ENCODE peak calls at places on chromosomes 1 and 21, in five cellular contexts. One of them, this sample, is unnamed.

GRCh38 chr1:9207086-9207485 is 27.5 kb upstream of the H6PD start:
- ATAC-seq in HepG2: no peak
- ATAC-seq in upper lobe of left lung: no peak
- ATAC-seq in HCT116: no peak
- ATAC-seq in K562: no peak
- ATAC-seq in this sample: no peak

GRCh38 chr1:213759359-213760181 is 228.2 kb upstream of the PROX1 start:
- ATAC-seq in upper lobe of left lung: peak
- ATAC-seq in HCT116: no peak
- ATAC-seq in K562: no peak
- ATAC-seq in HepG2: peak
- ATAC-seq in this sample: no peak

GRCh38 chr1:158002022-158002629 is 8.7 kb downstream of the KIRREL1 start:
- ATAC-seq in HepG2: no peak
- ATAC-seq in upper lobe of left lung: no peak
- ATAC-seq in HCT116: no peak
- ATAC-seq in K562: no peak
- ATAC-seq in this sample: peak

GRCh38 chr1:6622396-6623152 is 2.1 kb upstream of the THAP3 start:
- ATAC-seq in upper lobe of left lung: no peak
- ATAC-seq in HepG2: no peak
- ATAC-seq in K562: no peak
- ATAC-seq in HCT116: no peak
- ATAC-seq in this sample: no peak

GRCh38 chr21:46606427-46606813 is 1.5 kb upstream of the S100B start:
- ATAC-seq in HepG2: peak
- ATAC-seq in upper lobe of left lung: peak
- ATAC-seq in HCT116: no peak
- ATAC-seq in K562: no peak
- ATAC-seq in this sample: no peak

GRCh38 chr1:7339953-7340352 is 431.1 kb upstream of the VAMP3 start:
- ATAC-seq in HepG2: no peak
- ATAC-seq in K562: no peak
- ATAC-seq in HCT116: no peak
- ATAC-seq in upper lobe of left lung: no peak
- ATAC-seq in this sample: no peak

GRCh38 chr1:66540434-66541032 is 6.6 kb downstream of the SGIP1 start:
- ATAC-seq in upper lobe of left lung: no peak
- ATAC-seq in HCT116: no peak
- ATAC-seq in K562: no peak
- ATAC-seq in HepG2: no peak
- ATAC-seq in this sample: no peak

GRCh38 chr1:89974701-89975470 is 20.0 kb upstream of the ZNF326 start:
- ATAC-seq in HCT116: no peak
- ATAC-seq in K562: peak
- ATAC-seq in upper lobe of left lung: peak
- ATAC-seq in HepG2: peak
- ATAC-seq in this sample: no peak

GRCh38 chr1:226974544-226975258 is 34.6 kb downstream of the COQ8A start:
- ATAC-seq in HepG2: peak
- ATAC-seq in K562: peak
- ATAC-seq in HCT116: no peak
- ATAC-seq in upper lobe of left lung: peak
- ATAC-seq in this sample: peak

GRCh38 chr1:15154480-15155036 is 1.0 kb downstream of the TMEM51 start:
- ATAC-seq in HepG2: peak
- ATAC-seq in HCT116: peak
- ATAC-seq in K562: no peak
- ATAC-seq in upper lobe of left lung: no peak
- ATAC-seq in this sample: no peak

GRCh38 chr1:157829210-157829609 is 9.3 kb upstream of the FCRL1 start:
- ATAC-seq in upper lobe of left lung: no peak
- ATAC-seq in K562: no peak
- ATAC-seq in HCT116: no peak
- ATAC-seq in HepG2: no peak
- ATAC-seq in this sample: no peak

GRCh38 chr1:46489169-46489637 is 433 bp upstream of the DMBX1 start:
- ATAC-seq in HCT116: peak
- ATAC-seq in HepG2: peak
- ATAC-seq in K562: peak
- ATAC-seq in upper lobe of left lung: no peak
- ATAC-seq in this sample: no peak

GRCh38 chr1:67571406-67571805 is 113.6 kb upstream of the GADD45A start:
- ATAC-seq in HepG2: no peak
- ATAC-seq in upper lobe of left lung: no peak
- ATAC-seq in K562: no peak
- ATAC-seq in HCT116: no peak
- ATAC-seq in this sample: no peak

GRCh38 chr1:54099211-54099610 is 45.8 kb downstream of the TCEANC2 start:
- ATAC-seq in upper lobe of left lung: no peak
- ATAC-seq in K562: no peak
- ATAC-seq in HepG2: no peak
- ATAC-seq in HCT116: no peak
- ATAC-seq in this sample: no peak

GRCh38 chr1:54095543-54096286 is 42.3 kb downstream of the TCEANC2 start:
- ATAC-seq in HepG2: no peak
- ATAC-seq in upper lobe of left lung: no peak
- ATAC-seq in K562: no peak
- ATAC-seq in HCT116: no peak
- ATAC-seq in this sample: peak

GRCh38 chr1:54096491-54097235 is 43.3 kb downstream of the TCEANC2 start:
- ATAC-seq in HepG2: no peak
- ATAC-seq in upper lobe of left lung: no peak
- ATAC-seq in K562: peak
- ATAC-seq in HCT116: no peak
- ATAC-seq in this sample: no peak

GRCh38 chr1:54088385-54088784 is 35.0 kb downstream of the TCEANC2 start:
- ATAC-seq in HCT116: no peak
- ATAC-seq in K562: no peak
- ATAC-seq in HepG2: no peak
- ATAC-seq in upper lobe of left lung: no peak
- ATAC-seq in this sample: no peak

DNA sequence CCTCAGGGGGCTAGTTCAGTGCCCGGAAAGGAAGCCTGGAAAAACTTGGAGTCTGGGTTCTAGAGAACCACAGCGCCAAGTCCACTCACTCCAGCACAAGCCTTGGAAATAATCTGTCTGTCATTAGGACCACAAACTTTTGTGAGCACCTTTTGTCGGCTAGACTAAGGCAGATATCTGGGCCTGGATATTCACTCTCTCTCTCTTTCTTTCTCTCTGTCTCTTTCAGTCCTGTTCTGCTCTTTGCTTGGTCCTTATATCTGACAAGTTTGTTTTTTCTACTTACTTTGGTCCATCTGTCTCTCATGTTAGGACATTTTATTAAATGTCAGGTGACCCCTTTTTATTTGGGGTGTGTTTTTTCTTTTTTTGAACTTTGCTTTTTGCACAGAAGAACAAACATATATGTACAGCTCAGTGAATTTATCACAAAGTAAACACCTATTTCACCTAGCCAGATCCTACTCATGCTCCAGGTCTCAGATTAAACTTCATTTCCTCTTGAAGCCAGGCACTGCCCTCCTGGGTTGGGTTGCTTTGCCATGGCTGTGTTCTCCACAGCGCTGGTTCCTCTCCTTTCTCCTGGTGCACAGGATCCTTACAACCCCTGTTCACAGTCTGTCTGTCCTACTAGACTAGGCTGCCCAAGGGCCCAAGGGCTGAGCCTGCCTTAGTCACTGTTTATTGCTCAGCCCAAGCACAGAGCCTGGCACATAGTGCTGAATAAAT is 40.8 kb downstream of the TCEANC2 start:
- ATAC-seq in HCT116: no peak
- ATAC-seq in K562: no peak
- ATAC-seq in HepG2: peak
- ATAC-seq in upper lobe of left lung: no peak
- ATAC-seq in this sample: no peak
- TF ChIP-seq POLR2AphosphoS5 in HCT116: no peak
- TF ChIP-seq POLR2AphosphoS5 in K562: no peak
- TF ChIP-seq POLR2AphosphoS5 in HepG2: no peak
- TF ChIP-seq POLR2AphosphoS5 in upper lobe of left lung: no peak
- TF ChIP-seq POLR2AphosphoS5 in this sample: no peak

GRCh38 chr1:117059678-117060440 is at the start of gene TTF2:
- ATAC-seq in HepG2: peak
- ATAC-seq in K562: peak
- ATAC-seq in HCT116: peak
- ATAC-seq in upper lobe of left lung: peak
- ATAC-seq in this sample: peak
- TF ChIP-seq POLR2A in HepG2: peak
- TF ChIP-seq POLR2A in K562: peak
- TF ChIP-seq POLR2A in HCT116: peak
- TF ChIP-seq POLR2A in upper lobe of left lung: peak
- TF ChIP-seq POLR2A in this sample: peak

DNA sequence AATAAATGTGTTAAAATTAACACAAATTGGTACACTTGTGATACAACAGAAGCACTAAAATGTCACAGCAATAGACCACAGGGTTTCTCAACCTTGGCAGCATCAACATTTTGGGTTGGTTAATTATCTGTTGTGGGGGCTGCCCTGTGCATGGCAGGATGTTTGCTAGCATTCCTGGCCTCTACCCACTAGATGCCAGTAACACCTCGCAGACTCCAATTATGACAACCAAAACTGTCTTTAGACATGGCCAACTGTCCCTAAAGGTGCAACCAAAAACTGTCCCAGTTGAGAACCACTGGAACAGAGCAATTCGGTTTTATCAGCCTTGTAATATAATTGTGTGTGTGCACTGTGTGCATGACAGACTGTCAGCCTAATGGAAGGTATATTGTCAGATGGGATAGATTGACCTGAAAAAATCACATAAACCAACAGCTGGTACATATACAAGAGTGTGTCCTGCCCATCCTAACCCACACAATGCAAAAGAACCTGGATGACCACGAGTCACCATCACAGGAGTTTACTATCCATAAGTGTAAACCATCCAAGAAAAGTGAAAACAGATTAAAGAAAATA is 13.5 kb upstream of the ERG start:
- ATAC-seq in K562: no peak
- ATAC-seq in upper lobe of left lung: no peak
- ATAC-seq in HepG2: no peak
- ATAC-seq in HCT116: no peak
- ATAC-seq in this sample: no peak
- TF ChIP-seq CTCF in K562: no peak
- TF ChIP-seq CTCF in upper lobe of left lung: no peak
- TF ChIP-seq CTCF in HepG2: peak
- TF ChIP-seq CTCF in HCT116: no peak
- TF ChIP-seq CTCF in this sample: no peak

DNA sequence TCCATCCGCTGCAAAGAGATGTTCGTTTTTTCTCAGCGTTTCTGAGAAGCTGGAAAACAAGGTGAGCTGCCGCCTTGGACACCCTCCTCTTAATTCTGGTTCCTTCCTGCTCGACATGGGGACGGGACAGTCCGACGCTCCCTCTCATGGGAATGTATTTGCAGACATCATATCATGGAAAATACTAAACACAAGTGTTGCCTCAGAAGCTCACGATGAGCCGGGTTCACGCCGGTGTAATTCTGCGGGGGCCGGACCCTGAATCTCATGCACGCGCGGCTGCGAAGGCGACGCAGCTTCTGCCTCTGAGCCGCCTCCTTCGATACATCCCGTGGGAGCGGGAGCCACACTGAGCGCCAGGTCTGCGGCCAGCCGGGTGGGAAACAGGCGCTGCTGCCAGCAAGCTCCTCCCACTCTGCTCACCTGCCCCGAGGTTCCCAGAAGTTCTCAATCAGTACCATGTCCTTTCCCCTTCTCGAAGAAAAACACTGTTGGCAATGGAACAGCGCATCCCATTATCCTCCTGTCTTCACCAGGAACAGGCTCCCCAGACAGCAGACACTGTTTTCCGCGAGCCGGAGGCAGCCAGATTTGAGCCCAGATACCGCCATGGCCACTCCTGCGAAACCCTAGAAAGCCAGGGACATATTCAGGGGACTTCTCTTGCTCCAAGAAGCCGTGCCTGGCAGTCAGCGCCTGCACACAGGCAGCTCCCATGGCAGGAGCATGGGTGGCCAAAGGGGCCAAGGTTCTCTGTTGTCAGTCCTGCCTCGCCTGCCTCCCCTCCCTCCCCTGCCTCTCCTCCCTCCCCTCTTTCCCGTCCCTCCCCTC is 98.0 kb downstream of the WDR4 start:
- ATAC-seq in K562: peak
- ATAC-seq in upper lobe of left lung: no peak
- ATAC-seq in HepG2: peak
- ATAC-seq in HCT116: peak
- ATAC-seq in this sample: no peak
- TF ChIP-seq POLR2AphosphoS5 in K562: no peak
- TF ChIP-seq POLR2AphosphoS5 in upper lobe of left lung: no peak
- TF ChIP-seq POLR2AphosphoS5 in HepG2: no peak
- TF ChIP-seq POLR2AphosphoS5 in HCT116: no peak
- TF ChIP-seq POLR2AphosphoS5 in this sample: no peak

DNA sequence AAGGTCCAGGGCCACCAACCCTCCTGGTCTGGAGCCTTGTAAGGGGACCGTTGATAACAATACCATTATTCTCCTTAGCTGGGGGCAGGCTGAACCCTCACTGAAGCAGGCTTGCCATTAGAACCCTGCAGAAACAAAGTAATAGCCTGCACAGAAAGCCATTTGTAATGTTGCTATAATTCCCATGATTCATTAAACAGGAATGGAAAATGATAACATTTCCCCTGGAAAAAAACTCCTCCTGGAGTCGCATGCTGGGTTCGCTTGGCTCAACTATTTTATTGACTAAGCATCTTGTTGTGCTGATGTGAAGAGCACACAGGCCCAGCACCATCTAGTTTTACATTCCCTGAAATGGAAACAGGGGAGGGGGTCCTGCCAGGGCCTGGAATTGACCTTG is 155.6 kb upstream of the CSF3R start:
- ATAC-seq in HepG2: no peak
- ATAC-seq in upper lobe of left lung: no peak
- ATAC-seq in K562: no peak
- ATAC-seq in HCT116: no peak
- ATAC-seq in this sample: no peak
- TF ChIP-seq POLR2A in HepG2: no peak
- TF ChIP-seq POLR2A in upper lobe of left lung: no peak
- TF ChIP-seq POLR2A in K562: no peak
- TF ChIP-seq POLR2A in HCT116: no peak
- TF ChIP-seq POLR2A in this sample: no peak

GRCh38 chr1:54488065-54488750 is 59.8 kb upstream of the ACOT11 start:
- ATAC-seq in HCT116: peak
- ATAC-seq in HepG2: peak
- ATAC-seq in upper lobe of left lung: peak
- ATAC-seq in K562: peak
- ATAC-seq in this sample: peak
- TF ChIP-seq CTCF in HCT116: no peak
- TF ChIP-seq CTCF in HepG2: peak
- TF ChIP-seq CTCF in upper lobe of left lung: no peak
- TF ChIP-seq CTCF in K562: peak
- TF ChIP-seq CTCF in this sample: no peak